ENCODE peak calls at places on chromosomes 11 and 22, in eight cellular contexts. E is neural progenitor cell; H is CD4-positive, CD25-positive, alpha-beta regulatory T cell; Z is Jurkat, Clone E6-1; X is CD8-positive, alpha-beta memory T cell; B is left ventricle myocardium inferior; O is GM23338; P is kidney epithelial cell. N is an unnamed sample.

GRCh38 chr22:42752912-42753311 is 32.2 kb upstream of the A4GALT start:
- DNase-seq in X (no peak), E (no peak), O (no peak), B (no peak), H (no peak), P (no peak), Z (no peak), N (no peak)

GRCh38 chr11:111320728-111321568 is 22.6 kb downstream of the POU2AF3 start:
- DNase-seq in O (peak; percentile 27), E (peak; percentile 15), P (no peak), H (no peak), X (no peak), B (no peak), Z (no peak), N (no peak)

GRCh38 chr22:25987948-25988347 is 181.3 kb upstream of the SEZ6L start:
- DNase-seq in Z (peak; percentile 62), B (no peak), O (peak; percentile 27), E (no peak), X (no peak), P (no peak), H (no peak), N (no peak)

GRCh38 chr11:17197431-17197898 is 10.3 kb downstream of the PIK3C2A start:
- DNase-seq in O (no peak), Z (no peak), B (no peak), E (no peak), H (no peak), P (no peak), X (no peak), N (no peak)

GRCh38 chr11:120337896-120338840 is 2.0 kb downstream of the ARHGEF12 start:
- DNase-seq in Z (no peak), O (no peak), H (no peak), B (no peak), P (no peak), X (no peak), E (peak; percentile 16), N (peak; percentile 68)

GRCh38 chr22:24146791-24147353 is 34.4 kb upstream of the SUSD2 start:
- DNase-seq in Z (no peak), E (peak; percentile 16), B (peak; percentile 45), P (no peak), H (no peak), O (peak; percentile 42), X (no peak), N (peak; percentile 56)

GRCh38 chr11:12540913-12541587 is 133.2 kb upstream of the TEAD1 start:
- DNase-seq in X (no peak), P (peak; percentile 38), Z (no peak), H (no peak), O (peak; percentile 32), B (no peak), E (peak; percentile 26), N (peak; percentile 41)

GRCh38 chr11:76266269-76266668 is 60.0 kb upstream of the WNT11 start:
- DNase-seq in X (no peak), E (no peak), O (no peak), H (no peak), B (no peak), Z (no peak), P (peak; percentile 63), N (no peak)

GRCh38 chr11:61893981-61894380 is 2.6 kb upstream of the FADS3 start:
- DNase-seq in P (no peak), B (no peak), O (no peak), H (no peak), E (no peak), X (no peak), Z (no peak), N (no peak)

GRCh38 chr11:15839061-15839460 is 517.3 kb downstream of the SOX6 start:
- DNase-seq in E (no peak), B (no peak), O (no peak), Z (no peak), H (no peak), P (no peak), X (no peak), N (no peak)

GRCh38 chr22:34111210-34111824 is 191.0 kb upstream of the LARGE1 start:
- DNase-seq in B (no peak), O (peak; percentile 80), Z (peak; percentile 15), E (peak; percentile 67), H (no peak), P (no peak), X (no peak), N (peak; percentile 39)

GRCh38 chr22:38240734-38241252 is 32.0 kb downstream of the TMEM184B start:
- DNase-seq in O (peak; percentile 86), H (no peak), P (peak; percentile 77), Z (no peak), E (peak; percentile 84), X (no peak), B (no peak), N (no peak)

GRCh38 chr11:115396533-115396932 is 107.7 kb downstream of the CADM1 start:
- DNase-seq in O (no peak), B (no peak), P (no peak), Z (no peak), X (no peak), E (no peak), H (no peak), N (no peak)

GRCh38 chr11:93518081-93518480 is 25.1 kb downstream of the SMCO4 start:
- DNase-seq in E (no peak), H (no peak), X (no peak), B (no peak), P (no peak), Z (no peak), O (no peak), N (no peak)

GRCh38 chr11:36702330-36703054 is 104.5 kb upstream of the RAG2 start:
- DNase-seq in O (peak; percentile 85), P (peak; percentile 10), B (no peak), Z (peak; percentile 78), E (peak; percentile 78), H (no peak), X (no peak), N (peak; percentile 41)

GRCh38 chr11:61679893-61680621 is at the start of gene DAGLA:
- DNase-seq in O (peak; percentile 73), P (no peak), B (peak; percentile 70), Z (peak; percentile 52), H (peak; percentile 56), X (peak; percentile 73), E (peak; percentile 89), N (peak; percentile 83)

GRCh38 chr22:31106001-31106571 is 1.3 kb downstream of the SELENOM start:
- DNase-seq in E (no peak), O (no peak), X (no peak), B (no peak), H (no peak), P (no peak), Z (no peak), N (no peak)

GRCh38 chr22:17804331-17805080 is 30.2 kb upstream of the BID start:
- DNase-seq in X (no peak), O (no peak), Z (no peak), P (no peak), B (no peak), H (no peak), E (no peak), N (no peak)

DNA sequence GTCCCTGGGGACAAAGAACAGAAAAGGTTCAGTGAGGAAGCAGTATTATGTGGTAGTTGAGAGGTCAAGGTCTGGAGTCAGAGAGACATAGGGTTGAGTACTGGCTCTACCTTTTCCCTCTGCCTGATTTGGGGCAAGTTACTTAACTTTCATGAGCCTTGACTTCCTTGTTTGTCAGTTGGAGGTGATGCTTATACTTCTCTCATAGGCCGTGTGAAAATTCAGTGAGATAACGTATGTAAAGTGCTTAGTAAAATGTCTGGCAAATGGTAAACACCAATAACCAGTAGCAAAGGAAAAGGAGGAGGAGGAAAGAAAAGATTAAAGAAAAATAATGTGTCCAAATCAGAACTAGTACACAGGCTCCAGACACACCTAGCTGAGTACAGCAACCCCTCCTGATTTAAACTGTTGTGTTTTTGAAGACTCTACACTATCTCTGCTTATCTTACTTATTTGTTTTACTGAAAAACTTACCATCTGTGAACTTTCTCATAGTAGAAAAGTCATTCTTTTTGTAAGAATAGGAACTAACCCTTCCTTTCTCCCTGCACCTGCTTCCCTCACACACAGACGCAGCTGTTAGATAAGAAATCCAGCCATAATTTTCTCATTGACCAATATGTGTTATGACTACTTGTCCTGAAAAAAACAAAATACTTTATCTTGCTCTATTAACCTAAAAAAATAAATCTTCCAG is 126.9 kb downstream of the CD44 start:
- DNase-seq in O (no peak), B (no peak), H (no peak), E (no peak), X (no peak), Z (no peak), P (no peak), N (no peak)
- H3K4me3 ChIP-seq in O (no peak overlapping the region), B (no peak overlapping the region), H (no peak overlapping the region), E (no peak overlapping the region), X (no peak overlapping the region), Z (no peak overlapping the region), P (no peak overlapping the region), N (no peak overlapping the region)

GRCh38 chr11:2379471-2380174 is 2.5 kb downstream of the CD81 start:
- DNase-seq in B (peak; percentile 15), X (no peak), Z (no peak), H (no peak), E (no peak), P (no peak), O (no peak), N (no peak)
- H3K4me3 ChIP-seq in B (peak overlapping the region; percentile 100), X (no peak overlapping the region), Z (no peak overlapping the region), H (no peak overlapping the region), E (no peak overlapping the region), P (no peak overlapping the region), O (no peak overlapping the region), N (no peak overlapping the region)

GRCh38 chr11:10864688-10865087 is 6.8 kb upstream of the ZBED5 start:
- DNase-seq in X (no peak), Z (no peak), P (no peak), H (no peak), O (no peak), E (no peak), B (no peak), N (no peak)
- H3K4me3 ChIP-seq in X (no peak overlapping the region), Z (no peak overlapping the region), P (no peak overlapping the region), H (no peak overlapping the region), O (no peak overlapping the region), E (no peak overlapping the region), B (peak overlapping the region; percentile 48), N (no peak overlapping the region)

GRCh38 chr11:122201126-122201525 is 85.1 kb upstream of the BLID start:
- DNase-seq in E (no peak), B (no peak), H (no peak), P (no peak), Z (no peak), X (no peak), O (no peak), N (no peak)
- H3K4me3 ChIP-seq in E (no peak overlapping the region), B (peak overlapping the region; percentile 57), H (no peak overlapping the region), P (no peak overlapping the region), Z (no peak overlapping the region), X (no peak overlapping the region), O (no peak overlapping the region), N (no peak overlapping the region)

GRCh38 chr11:114061053-114062049 is 1.8 kb downstream of the ZBTB16 start:
- DNase-seq in E (peak; percentile 55), Z (no peak), H (no peak), X (no peak), P (no peak), O (peak; percentile 37), B (peak; percentile 56), N (peak; percentile 51)
- H3K4me3 ChIP-seq in E (peak overlapping the region; percentile 70), Z (peak overlapping the region; percentile 21), H (peak overlapping the region; percentile 53), X (peak overlapping the region; percentile 59), P (peak overlapping the region; percentile 42), O (peak overlapping the region; percentile 80), B (peak overlapping the region; percentile 100), N (peak overlapping the region; percentile 96)

GRCh38 chr11:66958956-66959274 is 732 bp upstream of the PC start:
- DNase-seq in E (no peak), B (no peak), P (no peak), H (no peak), O (no peak), X (no peak), Z (no peak), N (no peak)
- H3K4me3 ChIP-seq in E (peak overlapping the region; percentile 34), B (peak overlapping the region; percentile 77), P (peak overlapping the region; percentile 28), H (peak overlapping the region; percentile 84), O (peak overlapping the region; percentile 45), X (peak overlapping the region; percentile 40), Z (peak overlapping the region; percentile 63), N (no peak overlapping the region)

N was measured in testis.